ENCODE peak calls at places on chromosomes 4 and X, in eight cellular contexts. L is LoVo, O is thoracic aorta, R is Daoy, G is naive B cell, M is NCI-H1092 treated with DMSO at 0.1 percent for 48 hours, F is HS-5, N is IMR-90. A is an unnamed sample.

GRCh38 chr4:168374772-168375523 is 56.4 kb upstream of the DDX60 start:
- DNase-seq in L (no peak), O (no peak), R (no peak), G (no peak), M (no peak), F (no peak), N (no peak), A (no peak)

GRCh38 chr4:147582386-147583077 is 34.7 kb upstream of the TMEM184C start:
- DNase-seq in L (peak; percentile 26), O (no peak), R (no peak), G (no peak), M (no peak), F (no peak), N (peak; percentile 87), A (peak; percentile 91)

GRCh38 chr4:120922390-120923200 is at the start of gene PRDM5:
- DNase-seq in L (peak; percentile 20), O (peak; percentile 11), R (peak; percentile 46), G (no peak), M (no peak), F (peak; percentile 32), N (peak; percentile 40), A (no peak)

GRCh38 chrX:119121341-119121740 is 6.3 kb downstream of the KIAA1210 start:
- DNase-seq in L (no peak), O (no peak), R (no peak), G (no peak), M (no peak), F (no peak), N (peak; percentile 31), A (no peak)

GRCh38 chr4:96347582-96347981 is 507.7 kb downstream of the PDHA2 start:
- DNase-seq in L (no peak), O (no peak), R (no peak), G (no peak), M (no peak), F (no peak), N (no peak), A (no peak)

GRCh38 chr4:44448548-44449443 is at the start of gene KCTD8:
- DNase-seq in L (peak; percentile 3), O (peak; percentile 65), R (peak; percentile 50), G (peak; percentile 34), M (peak; percentile 88), F (peak; percentile 80), N (peak; percentile 39), A (peak; percentile 26)

GRCh38 chrX:150761819-150762216 is 68.6 kb downstream of the MTMR1 start:
- DNase-seq in L (no peak), O (no peak), R (no peak), G (no peak), M (no peak), F (no peak), N (no peak), A (no peak)

GRCh38 chr4:53786632-53787031 is 195.3 kb upstream of the LNX1 start:
- DNase-seq in L (no peak), O (no peak), R (no peak), G (no peak), M (no peak), F (no peak), N (peak; percentile 93), A (no peak)

GRCh38 chr4:139142097-139142496 is 34.9 kb downstream of the ELF2 start:
- DNase-seq in L (no peak), O (no peak), R (no peak), G (peak; percentile 43), M (no peak), F (no peak), N (no peak), A (no peak)

A was measured in epithelial cell of prostate.